ENCODE peak calls at places on chromosomes 1 and 21, in six cellular contexts. J is tibial artery, P is lower leg skin, Q is astrocyte of the cerebellum, Y is keratinocyte, A is choroid plexus epithelial cell. K is an unnamed sample.

GRCh38 chr1:109931189-109931672 is 20.6 kb downstream of the CSF1 start:
- DNase-seq in J (peak), P (no peak), Q (peak), Y (no peak), A (peak), K (no peak)

GRCh38 chr1:36156329-36157114 is 562 bp downstream of the MAP7D1 start:
- DNase-seq in J (peak), P (peak), Q (no peak), Y (no peak), A (peak), K (no peak)

GRCh38 chr1:36384542-36385409 is 948 bp downstream of the STK40 start:
- DNase-seq in J (peak), P (peak), Q (no peak), Y (no peak), A (peak), K (no peak)

GRCh38 chr1:1348420-1349255 is 580 bp downstream of the DVL1 start:
- DNase-seq in J (no peak), P (no peak), Q (no peak), Y (no peak), A (peak), K (no peak)

GRCh38 chr1:170126691-170127090 is 19.1 kb upstream of the NTMT2 start:
- DNase-seq in J (no peak), P (no peak), Q (peak), Y (peak), A (peak), K (peak)

GRCh38 chr1:229124471-229125198 is 146.3 kb upstream of the RAB4A start:
- DNase-seq in J (no peak), P (no peak), Q (no peak), Y (no peak), A (no peak), K (no peak)

GRCh38 chr1:147504801-147505303 is 36.4 kb upstream of the BCL9 start:
- DNase-seq in J (no peak), P (no peak), Q (peak), Y (no peak), A (peak), K (no peak)

GRCh38 chr1:95753382-95754016 is 519.5 kb downstream of the RWDD3 start:
- DNase-seq in J (no peak), P (no peak), Q (no peak), Y (no peak), A (no peak), K (no peak)

GRCh38 chr21:31682625-31683024 is 23.1 kb downstream of the SOD1 start:
- DNase-seq in J (no peak), P (no peak), Q (no peak), Y (no peak), A (peak), K (peak)

GRCh38 chr1:63813829-63814277 is 40.0 kb downstream of the ROR1 start:
- DNase-seq in J (no peak), P (no peak), Q (peak), Y (no peak), A (peak), K (no peak)

GRCh38 chr1:207097871-207098324 is 6.1 kb upstream of the C4BPA start:
- DNase-seq in J (no peak), P (no peak), Q (no peak), Y (no peak), A (no peak), K (no peak)

GRCh38 chr1:6239213-6239752 is 3.5 kb upstream of the ICMT start:
- DNase-seq in J (no peak), P (no peak), Q (no peak), Y (no peak), A (no peak), K (no peak)

DNA sequence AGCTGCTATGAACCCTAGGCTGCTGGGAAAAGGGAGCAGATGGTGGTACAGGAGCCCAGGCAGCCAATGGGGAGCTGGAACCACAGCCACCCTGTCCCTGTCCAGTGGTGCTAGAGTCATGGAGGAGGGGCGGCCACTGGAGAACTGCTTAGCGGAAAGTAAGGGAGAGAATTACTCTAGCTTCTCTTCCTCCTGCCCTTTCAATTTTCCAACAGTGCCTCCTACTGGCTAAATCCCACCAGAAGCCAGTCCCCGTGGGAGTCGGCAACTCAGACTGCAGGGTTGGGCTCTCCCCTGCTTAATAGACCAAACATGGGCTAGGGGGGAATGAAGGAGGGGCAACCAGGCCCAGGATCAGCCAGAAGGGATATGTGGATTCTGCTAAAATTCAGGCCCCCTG is 154.5 kb downstream of the ACTL8 start:
- DNase-seq in J (peak), P (no peak), Q (no peak), Y (no peak), A (peak), K (no peak)
- TF ChIP-seq CTCF in J (no peak), P (no peak), Q (peak), Y (peak), A (peak), K (peak)

DNA sequence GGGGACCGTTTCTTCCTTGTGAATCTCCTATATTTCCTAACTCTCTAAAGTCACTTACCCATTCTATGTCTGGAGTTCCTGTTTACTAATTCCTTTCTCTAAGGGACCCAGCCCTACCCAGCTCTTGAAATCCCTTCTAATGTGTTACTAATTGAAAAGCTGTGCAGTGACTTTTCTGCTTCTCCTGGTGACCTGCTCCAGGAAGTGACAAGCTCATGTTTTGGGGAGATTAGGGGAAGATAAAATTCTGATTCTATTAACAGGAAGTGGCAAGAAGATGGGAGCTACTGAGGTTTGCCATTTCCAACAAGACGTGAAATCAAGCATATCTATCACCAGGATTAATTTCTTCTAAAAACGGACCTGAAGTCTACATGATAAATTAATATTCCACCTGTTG is 4.1 kb upstream of the SAMSN1 start:
- DNase-seq in J (no peak), P (no peak), Q (no peak), Y (no peak), A (no peak), K (no peak)
- H3K4me3 ChIP-seq in J (no peak), P (no peak), Q (no peak), Y (no peak), A (no peak), K (no peak)

GRCh38 chr1:33137800-33138199 is 44.0 kb downstream of the TRIM62 start:
- DNase-seq in J (no peak), P (no peak), Q (no peak), Y (no peak), A (peak), K (no peak)

GRCh38 chr1:33141781-33142180 is 40.1 kb downstream of the TRIM62 start:
- DNase-seq in J (no peak), P (no peak), Q (no peak), Y (no peak), A (no peak), K (no peak)

GRCh38 chr1:33142483-33143065 is 39.3 kb downstream of the TRIM62 start:
- DNase-seq in J (no peak), P (no peak), Q (no peak), Y (no peak), A (no peak), K (no peak)

GRCh38 chr1:33141216-33141615 is 40.6 kb downstream of the TRIM62 start:
- DNase-seq in J (no peak), P (no peak), Q (no peak), Y (no peak), A (no peak), K (no peak)

DNA sequence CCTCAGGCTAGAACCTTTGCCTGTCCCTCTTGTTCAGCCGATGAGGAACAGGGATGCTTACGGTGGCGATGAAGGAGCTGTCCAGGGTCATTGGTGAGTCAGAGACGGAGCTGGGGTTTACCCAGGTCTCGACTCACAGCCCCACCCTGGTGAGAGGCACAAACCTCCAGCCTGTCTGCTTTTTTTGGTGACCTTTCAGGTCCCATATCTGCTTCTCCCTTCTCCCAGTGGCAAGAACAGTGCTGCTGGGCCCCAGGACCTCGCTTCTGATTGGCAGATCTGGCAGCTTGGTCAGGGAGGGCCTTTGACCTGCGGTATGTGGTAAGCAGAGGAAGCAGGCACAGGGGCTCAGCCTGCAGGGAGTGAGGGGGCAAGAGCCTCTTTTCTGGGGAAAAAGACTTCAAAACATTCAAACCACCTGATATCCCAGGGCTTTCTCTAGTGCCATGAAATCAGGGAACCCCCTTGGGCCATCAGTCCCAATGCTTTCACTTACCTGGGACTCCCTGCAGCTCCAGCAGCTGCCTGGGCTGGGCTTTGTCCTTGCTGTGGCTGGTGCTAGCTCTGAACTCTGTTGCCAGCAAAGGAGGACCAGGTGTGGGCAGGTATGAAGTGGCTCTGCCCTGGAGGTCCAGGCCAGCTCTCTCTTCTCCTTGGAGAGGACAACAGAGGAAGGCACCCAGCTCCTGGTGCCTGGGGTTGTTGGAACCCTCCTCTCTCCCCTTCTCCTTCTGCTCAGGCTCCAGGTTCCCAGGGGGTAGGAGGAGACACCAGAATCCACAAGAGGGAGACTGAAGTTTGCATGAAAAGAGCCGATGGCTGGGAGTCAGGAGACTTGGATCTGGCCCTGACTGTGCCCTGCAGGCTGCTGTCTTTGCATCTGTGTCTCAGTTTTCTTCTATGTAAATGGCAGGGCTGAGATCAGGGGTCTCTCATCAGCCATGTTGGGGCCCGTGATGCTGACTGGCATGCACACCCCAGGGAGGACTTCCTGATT is 41.4 kb downstream of the TRIM62 start:
- DNase-seq in J (no peak), P (no peak), Q (no peak), Y (no peak), A (peak), K (no peak)
- TF ChIP-seq CTCF in J (no peak), P (no peak), Q (peak), Y (no peak), A (peak), K (peak)

DNA sequence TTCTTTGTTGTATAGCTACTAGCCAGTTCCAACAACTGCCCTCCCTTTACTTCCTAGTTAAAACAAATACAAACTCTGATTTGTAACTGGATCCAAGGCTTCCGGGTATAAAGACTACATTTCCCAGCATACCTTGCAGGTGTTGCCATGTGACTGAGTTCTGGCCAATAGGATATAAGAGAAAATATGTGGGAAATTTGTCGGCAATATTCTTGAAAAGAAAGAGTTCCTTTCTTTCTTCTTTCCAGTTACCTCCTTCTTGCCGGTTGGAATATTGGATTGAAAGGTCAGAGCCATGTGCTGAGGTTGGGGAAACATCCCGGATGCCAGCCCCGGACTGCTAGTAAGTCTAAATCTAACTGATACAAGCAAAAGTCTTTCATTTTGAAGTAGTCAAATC is 23.0 kb upstream of the ZBTB40 start:
- DNase-seq in J (no peak), P (no peak), Q (no peak), Y (no peak), A (peak), K (no peak)
- H3K4me3 ChIP-seq in J (peak), P (no peak), Q (peak), Y (no peak), A (peak), K (peak)

GRCh38 chr21:29152936-29153335 is 22.5 kb downstream of the MAP3K7CL start:
- DNase-seq in J (no peak), P (no peak), Q (peak), Y (no peak), A (peak), K (no peak)

GRCh38 chr21:29155933-29156260 is 25.5 kb downstream of the MAP3K7CL start:
- DNase-seq in J (no peak), P (no peak), Q (no peak), Y (no peak), A (no peak), K (no peak)

GRCh38 chr21:29154270-29154669 is 23.8 kb downstream of the MAP3K7CL start:
- DNase-seq in J (no peak), P (no peak), Q (no peak), Y (no peak), A (no peak), K (no peak)

GRCh38 chr21:29157084-29157483 is 26.6 kb downstream of the MAP3K7CL start:
- DNase-seq in J (no peak), P (no peak), Q (no peak), Y (no peak), A (no peak), K (no peak)

DNA sequence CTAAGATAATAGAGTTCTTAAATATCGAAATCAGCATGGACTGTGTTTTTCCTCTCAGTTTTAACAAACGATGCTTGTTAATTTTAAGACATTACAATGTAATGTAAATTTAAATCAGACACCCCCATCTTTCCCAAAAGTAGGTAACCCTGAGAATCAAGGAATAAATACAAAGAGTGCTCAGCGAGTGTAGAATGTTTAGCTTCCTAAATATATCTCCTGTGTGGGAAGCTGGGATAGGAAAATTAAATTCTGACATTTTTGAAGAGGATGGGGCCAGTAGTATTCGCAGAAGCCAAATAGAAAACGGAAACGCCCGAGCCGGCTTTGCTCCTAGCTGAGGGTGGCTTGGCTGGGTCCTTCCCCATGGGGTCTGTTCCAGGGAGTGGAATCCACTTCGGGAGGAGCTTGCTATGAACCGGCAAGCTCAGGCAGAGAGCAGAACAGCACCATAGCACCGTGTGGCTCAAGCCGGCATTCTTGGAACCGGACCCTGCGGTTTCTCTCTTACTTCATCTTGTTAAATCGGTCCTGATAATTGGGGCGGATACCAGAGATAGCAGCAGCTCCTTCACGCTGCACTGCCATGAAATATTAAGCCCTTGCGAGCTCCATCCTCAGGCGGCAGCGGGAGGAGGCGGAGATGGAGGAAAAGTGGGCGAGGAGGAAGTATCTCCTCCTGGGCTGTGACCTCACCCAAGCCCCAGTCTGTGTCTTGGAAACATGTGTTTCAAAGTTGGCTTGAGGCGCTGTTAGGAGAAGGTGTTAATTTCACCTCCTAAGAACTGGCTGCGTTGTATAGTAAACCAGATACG is 24.9 kb downstream of the MAP3K7CL start:
- DNase-seq in J (peak), P (peak), Q (peak), Y (no peak), A (peak), K (peak)
- TF ChIP-seq CTCF in J (peak), P (no peak), Q (no peak), Y (peak), A (no peak), K (no peak)

GRCh38 chr1:41752514-41753170 is 166.1 kb downstream of the HIVEP3 start:
- DNase-seq in J (no peak), P (no peak), Q (no peak), Y (no peak), A (no peak), K (no peak)

GRCh38 chr1:41749992-41750745 is 168.6 kb downstream of the HIVEP3 start:
- DNase-seq in J (peak), P (no peak), Q (no peak), Y (no peak), A (no peak), K (no peak)

GRCh38 chr1:41754540-41754939 is 164.2 kb downstream of the HIVEP3 start:
- DNase-seq in J (no peak), P (no peak), Q (no peak), Y (no peak), A (no peak), K (no peak)

DNA sequence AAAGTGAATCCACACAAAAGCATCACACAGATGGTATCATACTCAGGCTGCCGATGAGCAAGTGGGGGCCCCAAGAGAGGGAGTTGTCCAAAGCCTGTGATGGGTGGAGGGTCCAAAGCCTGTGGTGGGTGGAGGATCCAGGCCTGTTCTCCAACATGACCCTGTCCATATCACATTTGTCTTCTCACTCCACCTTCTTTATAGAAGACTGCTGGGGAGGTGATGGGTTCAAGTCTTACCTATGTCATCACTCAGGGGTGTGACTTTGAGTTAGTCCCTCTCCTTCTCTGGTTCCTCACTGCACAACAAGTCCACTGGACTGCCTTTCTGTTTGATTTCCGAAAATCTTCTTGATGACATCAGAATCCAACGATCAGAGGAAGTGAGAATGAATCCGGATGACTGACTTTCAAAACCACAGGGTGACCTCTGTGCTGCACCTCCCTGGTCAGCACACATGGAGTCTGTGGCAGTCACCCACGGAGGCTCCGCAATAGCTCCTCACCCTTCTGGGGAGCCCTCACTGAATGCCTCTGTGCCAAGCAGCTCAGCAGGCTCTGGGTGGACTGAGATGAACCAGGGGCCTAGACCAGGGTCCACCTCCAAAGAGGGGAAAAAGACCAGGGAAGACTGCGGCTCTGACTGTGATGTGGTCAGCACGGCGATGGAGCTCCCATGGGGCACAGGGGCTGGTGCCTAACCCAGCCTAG is 166.8 kb downstream of the HIVEP3 start:
- DNase-seq in J (no peak), P (no peak), Q (peak), Y (no peak), A (peak), K (no peak)
- H3K4me3 ChIP-seq in J (no peak), P (no peak), Q (no peak), Y (no peak), A (no peak), K (no peak)

GRCh38 chr1:14138627-14139026 is 438.6 kb downstream of the PRDM2 start:
- DNase-seq in J (no peak), P (peak), Q (no peak), Y (no peak), A (no peak), K (no peak)
- TF ChIP-seq CTCF in J (peak), P (no peak), Q (peak), Y (peak), A (no peak), K (no peak)

DNA sequence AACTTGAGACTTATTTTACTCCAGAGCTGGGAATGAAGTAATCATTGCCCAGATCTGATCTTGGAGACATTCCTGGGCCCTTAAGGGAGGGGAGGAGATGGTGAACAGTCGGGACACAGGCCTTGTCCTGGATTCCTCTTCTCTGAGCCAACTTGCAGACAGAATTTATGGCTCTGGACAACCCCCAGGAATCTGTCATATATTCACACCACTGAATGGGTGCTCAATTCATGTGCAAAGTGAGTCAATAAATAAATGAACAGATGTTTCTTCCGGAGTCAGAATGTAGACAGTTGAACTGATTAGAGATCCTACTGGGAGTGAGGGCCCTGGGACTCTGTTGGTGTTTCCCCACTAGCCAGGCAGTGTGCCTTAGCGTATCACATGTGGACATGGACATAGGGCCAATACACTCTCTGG is 2.6 kb downstream of the TUFT1 start:
- DNase-seq in J (no peak), P (peak), Q (no peak), Y (peak), A (no peak), K (peak)
- H3K4me3 ChIP-seq in J (no peak), P (no peak), Q (no peak), Y (peak), A (no peak), K (peak)

GRCh38 chr1:46180082-46180616 is 3.9 kb upstream of the P3R3URF start:
- DNase-seq in J (no peak), P (no peak), Q (no peak), Y (peak), A (no peak), K (no peak)
- TF ChIP-seq CTCF in J (no peak), P (no peak), Q (no peak), Y (peak), A (no peak), K (no peak)